ENCODE peak calls at places on chromosomes 3 and 15, in six cellular contexts. E is suprapubic skin, D is IMR-90, J is Peyer's patch, N is heart left ventricle, K is H1. Q is an unnamed sample.

GRCh38 chr15:98142584-98142983 is 182.1 kb downstream of the ARRDC4 start:
- DNase-seq in E (no peak), D (no peak), J (no peak), N (no peak), K (no peak), Q (no peak)

GRCh38 chr3:36876181-36876936 is 68.5 kb downstream of the TRANK1 start:
- DNase-seq in E (no peak), D (no peak), J (no peak), N (no peak), K (peak), Q (no peak)

GRCh38 chr15:76533060-76533955 is 196.7 kb downstream of the ISL2 start:
- DNase-seq in E (no peak), D (peak), J (no peak), N (no peak), K (no peak), Q (no peak)

GRCh38 chr3:44513513-44513912 is 36.0 kb upstream of the ZNF445 start:
- DNase-seq in E (no peak), D (no peak), J (no peak), N (no peak), K (peak), Q (no peak)

GRCh38 chr3:195247086-195247862 is 23.7 kb downstream of the XXYLT1 start:
- DNase-seq in E (peak), D (no peak), J (no peak), N (no peak), K (no peak), Q (peak)

GRCh38 chr3:107745354-107745753 is 222.6 kb downstream of the BBX start:
- DNase-seq in E (no peak), D (no peak), J (no peak), N (no peak), K (no peak), Q (no peak)

GRCh38 chr3:39166134-39166710 is 12.8 kb upstream of the CSRNP1 start:
- DNase-seq in E (peak), D (peak), J (no peak), N (no peak), K (no peak), Q (no peak)

GRCh38 chr15:44535509-44536297 is 1.2 kb upstream of the EIF3J start:
- DNase-seq in E (no peak), D (no peak), J (peak), N (peak), K (peak), Q (peak)

GRCh38 chr15:31503256-31503655 is 176.6 kb downstream of the KLF13 start:
- DNase-seq in E (no peak), D (no peak), J (no peak), N (no peak), K (peak), Q (no peak)

GRCh38 chr3:28651159-28651558 is 302.5 kb upstream of the AZI2 start:
- DNase-seq in E (no peak), D (no peak), J (no peak), N (no peak), K (no peak), Q (no peak)

GRCh38 chr3:176141837-176142236 is 1055.4 kb downstream of the TBL1XR1 start:
- DNase-seq in E (no peak), D (no peak), J (no peak), N (no peak), K (no peak), Q (no peak)

GRCh38 chr3:153051427-153052095 is 110.5 kb upstream of the RAP2B start:
- DNase-seq in E (no peak), D (peak), J (no peak), N (no peak), K (no peak), Q (no peak)

GRCh38 chr15:31352911-31353811 is 26.5 kb downstream of the KLF13 start:
- DNase-seq in E (no peak), D (peak), J (peak), N (peak), K (no peak), Q (no peak)

GRCh38 chr3:150107429-150108175 is 136.9 kb upstream of the PFN2 start:
- DNase-seq in E (no peak), D (no peak), J (no peak), N (no peak), K (no peak), Q (no peak)

GRCh38 chr3:101351834-101352233 is 31.5 kb upstream of the IMPG2 start:
- DNase-seq in E (no peak), D (peak), J (no peak), N (no peak), K (no peak), Q (no peak)

GRCh38 chr15:57432141-57432701 is 55.9 kb downstream of the CGNL1 start:
- DNase-seq in E (no peak), D (no peak), J (no peak), N (no peak), K (peak), Q (no peak)

GRCh38 chr15:41698779-41699178 is 38.6 kb downstream of the MGA start:
- DNase-seq in E (no peak), D (peak), J (no peak), N (no peak), K (no peak), Q (no peak)

GRCh38 chr3:84547971-84548970 is 410.5 kb upstream of the CADM2 start:
- DNase-seq in E (no peak), D (no peak), J (no peak), N (peak), K (peak), Q (peak)

GRCh38 chr15:70054884-70055387 is 42.8 kb downstream of the TLE3 start:
- DNase-seq in E (peak), D (no peak), J (no peak), N (no peak), K (no peak), Q (no peak)

GRCh38 chr3:7871161-7871560 is 630.5 kb upstream of the LMCD1 start:
- DNase-seq in E (no peak), D (no peak), J (no peak), N (no peak), K (no peak), Q (no peak)

GRCh38 chr3:170622369-170623159 is 36.7 kb upstream of the SLC7A14 start:
- DNase-seq in E (peak), D (peak), J (no peak), N (peak), K (no peak), Q (peak)

GRCh38 chr3:43290961-43291360 is 4.6 kb downstream of the SNRK start:
- DNase-seq in E (no peak), D (peak), J (no peak), N (no peak), K (no peak), Q (no peak)

GRCh38 chr3:81632659-81633058 is 128.8 kb downstream of the GBE1 start:
- DNase-seq in E (no peak), D (no peak), J (no peak), N (no peak), K (no peak), Q (no peak)

GRCh38 chr3:167754049-167754448 is 18.5 kb downstream of the SERPINI1 start:
- DNase-seq in E (no peak), D (no peak), J (no peak), N (no peak), K (no peak), Q (no peak)

DNA sequence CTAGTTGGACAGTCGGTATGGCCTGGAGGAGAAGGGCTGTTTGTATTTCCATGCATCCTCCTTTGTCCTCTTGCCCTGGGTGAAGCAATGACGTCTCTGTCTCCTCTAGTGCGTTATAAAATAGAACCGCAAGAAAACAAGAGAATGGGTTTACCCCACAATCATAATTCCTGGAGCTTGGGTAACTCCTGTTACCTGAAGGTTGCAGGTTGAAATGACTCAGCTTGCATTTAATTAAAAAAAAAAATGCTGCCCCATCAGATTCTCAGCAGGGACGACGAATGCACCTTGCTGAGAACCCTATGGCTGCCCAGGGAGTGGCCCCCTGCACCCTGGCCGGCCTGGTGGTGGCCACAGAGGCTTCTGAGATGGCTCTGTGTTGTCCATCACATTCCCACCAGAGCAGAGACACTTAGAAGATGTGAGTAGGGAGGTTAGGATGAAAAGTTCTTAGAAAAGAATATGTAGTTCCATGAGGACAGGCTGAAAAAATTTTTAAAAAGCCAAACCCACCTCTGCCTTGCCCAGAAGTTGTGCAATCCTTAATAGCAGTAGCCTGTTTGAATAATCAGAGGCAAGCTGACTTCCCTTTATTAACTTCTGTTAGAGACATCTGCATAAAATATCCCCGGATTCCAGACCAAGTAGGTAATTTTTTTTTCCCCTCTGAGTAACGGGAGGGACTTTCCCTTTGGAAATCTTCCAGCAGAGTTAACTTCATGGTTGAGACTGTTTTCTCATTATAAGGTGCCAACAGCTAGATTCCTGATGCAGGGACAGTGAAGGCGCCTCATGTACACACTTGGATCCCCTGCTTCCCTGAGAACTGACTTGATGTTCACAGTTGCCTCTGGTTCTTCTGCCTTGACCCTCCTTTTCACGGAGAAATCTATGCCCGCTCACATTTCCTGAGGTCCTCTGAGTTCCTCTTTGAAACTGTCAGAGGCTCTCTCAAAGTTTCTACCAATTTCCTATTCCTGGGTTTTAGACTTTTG is 227.9 kb upstream of the BHLHE40 start:
- DNase-seq in E (no peak), D (peak), J (no peak), N (no peak), K (no peak), Q (peak)
- TF ChIP-seq POLR2A in E (no peak), D (no peak), J (no peak), N (no peak), K (no peak), Q (no peak)

DNA sequence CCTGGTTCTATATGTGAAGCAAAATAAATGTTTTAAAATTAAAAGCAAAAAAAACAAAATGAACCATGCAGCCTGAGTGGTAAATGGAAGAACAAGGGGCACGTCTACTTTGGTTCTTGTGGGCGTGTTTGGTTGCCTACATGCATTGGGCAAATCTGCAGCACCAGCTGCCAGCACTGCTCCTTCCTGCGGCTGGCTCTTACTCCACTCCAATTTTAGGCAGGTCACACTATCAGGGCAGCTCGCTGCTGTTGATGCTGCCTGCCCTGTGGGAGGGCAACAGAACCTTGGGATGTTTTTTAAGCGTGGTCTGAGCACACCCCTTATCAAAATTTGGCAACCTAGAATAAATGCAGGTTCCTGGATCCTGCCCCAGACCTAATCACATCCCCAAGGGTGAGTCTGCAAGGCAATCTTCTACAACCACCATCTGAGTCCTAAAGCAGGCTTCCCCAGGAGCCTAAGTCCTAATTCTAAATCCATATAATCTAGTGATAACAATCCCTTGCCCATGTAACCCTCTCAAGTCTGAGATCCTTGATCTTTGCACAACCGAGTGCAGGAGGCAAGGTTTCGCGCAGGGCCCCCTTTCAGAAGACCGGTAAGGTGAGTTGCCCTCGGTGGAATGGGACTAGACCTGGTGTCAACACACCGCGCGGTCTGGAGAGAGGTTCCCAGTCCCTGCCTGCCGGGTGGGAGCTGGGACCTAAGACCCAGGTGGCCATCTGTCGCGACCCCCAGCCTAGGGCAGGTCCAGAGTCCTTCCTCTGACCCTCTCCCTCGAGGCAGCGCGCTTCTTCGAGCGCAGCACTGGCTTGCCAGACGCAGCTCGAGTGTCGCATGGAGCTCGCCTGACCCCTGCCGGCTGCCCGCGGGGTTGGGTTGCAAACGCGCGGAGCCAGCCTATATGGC is 15.9 kb downstream of the IVD start:
- DNase-seq in E (peak), D (peak), J (peak), N (peak), K (peak), Q (peak)
- TF ChIP-seq POLR2A in E (no peak), D (no peak), J (no peak), N (no peak), K (no peak), Q (no peak)

DNA sequence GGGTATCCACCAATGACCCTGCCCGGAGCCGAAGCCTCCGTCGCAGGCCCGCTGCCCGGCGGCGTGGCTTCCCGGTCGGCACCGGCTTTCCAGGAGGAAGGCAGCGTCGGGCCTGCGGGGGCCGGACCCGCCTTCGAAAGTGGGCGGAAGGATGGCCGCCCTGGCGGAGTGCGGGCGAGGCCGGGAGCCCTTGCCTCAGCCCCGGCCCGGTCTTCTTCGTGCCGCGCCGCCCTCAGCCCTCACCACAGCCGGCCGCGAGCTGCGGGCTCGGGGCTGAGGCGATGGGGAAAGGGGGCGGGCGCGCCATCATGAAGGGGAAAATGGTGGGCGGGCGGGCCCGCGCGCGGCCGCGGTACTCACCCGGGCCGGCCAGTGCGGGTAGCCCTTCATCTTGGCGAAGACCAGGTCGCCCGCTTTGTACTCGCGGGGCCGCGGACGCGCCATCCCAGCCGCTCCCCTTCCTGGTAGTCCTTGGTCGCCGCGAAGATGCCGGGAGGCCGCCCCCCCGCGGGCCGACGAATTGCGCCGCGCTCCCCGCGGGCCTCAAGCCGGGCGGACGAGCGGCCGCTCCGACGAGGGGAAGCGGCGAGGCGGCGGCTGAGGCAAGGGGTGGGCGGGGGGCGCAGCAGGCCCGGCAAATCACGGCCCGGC is 527 bp downstream of the HDGFL3 start:
- DNase-seq in E (no peak), D (no peak), J (no peak), N (peak), K (peak), Q (peak)
- TF ChIP-seq POLR2A in E (no peak), D (no peak), J (no peak), N (no peak), K (no peak), Q (no peak)

DNA sequence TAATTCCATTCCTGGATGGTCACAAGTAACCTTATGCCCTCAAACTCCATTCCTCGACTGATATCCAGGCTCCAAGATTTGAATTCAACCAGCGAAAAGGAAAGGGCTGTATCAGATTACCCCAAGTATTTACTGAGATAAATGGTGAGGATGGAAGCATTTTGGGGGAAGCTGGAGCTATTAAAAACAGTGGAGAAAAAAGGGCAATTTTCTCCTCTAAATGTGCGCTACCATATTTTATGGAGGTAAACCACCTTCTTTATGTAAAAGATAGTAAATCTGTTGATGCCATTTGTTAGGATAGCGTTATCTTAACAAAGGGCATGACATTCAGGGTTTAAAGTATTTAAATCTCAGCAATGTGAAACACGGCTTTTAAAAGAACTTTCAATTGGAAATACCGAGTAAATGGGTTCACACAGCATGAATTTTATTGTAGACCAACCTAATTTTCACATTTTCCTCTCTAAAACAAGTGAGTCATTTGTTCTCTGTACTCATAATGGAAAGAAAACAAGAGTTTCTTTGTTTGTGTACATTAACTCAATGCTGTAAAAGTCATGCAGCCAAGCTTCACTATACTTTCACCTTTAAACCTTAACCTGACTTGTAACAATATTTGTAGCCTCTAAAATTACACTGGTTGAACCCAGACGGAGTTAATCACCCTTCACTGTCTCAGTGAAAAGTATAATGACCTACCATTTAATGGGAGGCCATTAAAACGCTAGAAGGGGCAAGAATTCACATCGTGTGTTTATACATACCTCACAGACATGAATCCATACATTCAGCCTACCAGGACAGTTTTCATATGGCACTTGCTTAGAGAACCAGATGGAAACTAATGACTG is 773.4 kb downstream of the ROBO1 start:
- DNase-seq in E (no peak), D (peak), J (no peak), N (no peak), K (no peak), Q (no peak)
- TF ChIP-seq POLR2A in E (no peak), D (no peak), J (no peak), N (no peak), K (no peak), Q (no peak)

GRCh38 chr15:35306361-35306981 is 221.4 kb upstream of the NANOGP8 start:
- DNase-seq in E (no peak), D (peak), J (no peak), N (no peak), K (no peak), Q (no peak)
- TF ChIP-seq POLR2A in E (no peak), D (no peak), J (no peak), N (no peak), K (no peak), Q (no peak)

Q was measured in lower leg skin.